ENCODE peak calls at places on chromosomes 7 and 10, in seven cellular contexts. A, X, L, P, R, T and Z are unnamed samples.

GRCh38 chr10:107540981-107541380 is 376.5 kb upstream of the SORCS1 start:
- DNase-seq in L (no peak), T (no peak), A (no peak), P (no peak), X (no peak), R (no peak), Z (peak)

GRCh38 chr10:15483215-15483970 is 112.3 kb upstream of the FAM171A1 start:
- DNase-seq in T (no peak), R (no peak), P (no peak), A (no peak), X (no peak), L (no peak), Z (no peak)

GRCh38 chr10:48567346-48567745 is 37.5 kb downstream of the ARHGAP22 start:
- DNase-seq in L (no peak), A (no peak), R (no peak), T (no peak), X (no peak), P (no peak), Z (no peak)

GRCh38 chr7:95577137-95577536 is 19.2 kb downstream of the PDK4 start:
- DNase-seq in R (no peak), P (no peak), X (no peak), A (no peak), L (no peak), T (no peak), Z (peak)

GRCh38 chr10:128063736-128064614 is 62.2 kb downstream of the MKI67 start:
- DNase-seq in L (no peak), A (no peak), P (no peak), X (peak), R (no peak), T (no peak), Z (peak)

GRCh38 chr10:10120671-10121070 is 897.0 kb upstream of the CELF2 start:
- DNase-seq in T (no peak), P (no peak), A (no peak), R (no peak), L (no peak), X (no peak), Z (no peak)

GRCh38 chr7:96870934-96871333 is 134.4 kb upstream of the DLX6 start:
- DNase-seq in R (no peak), P (no peak), A (no peak), T (no peak), X (no peak), L (no peak), Z (peak)

GRCh38 chr10:68106656-68107055 is 2.6 kb upstream of the MYPN start:
- DNase-seq in L (no peak), R (no peak), P (no peak), X (no peak), T (peak), A (peak), Z (peak)

GRCh38 chr10:5206799-5207198 is 10.2 kb downstream of the AKR1C4 start:
- DNase-seq in P (no peak), T (no peak), R (no peak), X (no peak), L (no peak), A (no peak), Z (no peak)

GRCh38 chr7:105896407-105896842 is 20.0 kb upstream of the ATXN7L1 start:
- DNase-seq in R (no peak), L (no peak), P (no peak), A (peak), T (no peak), X (peak), Z (no peak)

GRCh38 chr7:141115949-141116348 is 42.1 kb downstream of the TMEM178B start:
- DNase-seq in L (no peak), A (no peak), R (no peak), P (no peak), T (no peak), X (no peak), Z (no peak)

GRCh38 chr10:43203491-43204393 is 63.1 kb downstream of the RASGEF1A start:
- DNase-seq in A (no peak), L (peak), P (peak), X (no peak), T (no peak), R (peak), Z (peak)

GRCh38 chr7:36165059-36165458 is 12.0 kb downstream of the EEPD1 start:
- DNase-seq in X (no peak), L (no peak), R (no peak), P (no peak), A (no peak), T (peak), Z (peak)

GRCh38 chr10:92573798-92574544 is at the start of gene IDE:
- DNase-seq in T (peak), P (peak), L (peak), X (peak), R (peak), A (no peak), Z (peak)
- TF ChIP-seq CTCF in T (peak), P (peak), L (peak), X (peak), R (peak), A (peak), Z (peak)

GRCh38 chr10:117545141-117546019 is 2.8 kb downstream of the EMX2 start:
- DNase-seq in T (no peak), L (peak), R (no peak), X (no peak), P (no peak), A (no peak), Z (no peak)
- H3K4me3 ChIP-seq in T (no peak), L (peak), R (peak), X (no peak), P (peak), A (no peak), Z (no peak)

DNA sequence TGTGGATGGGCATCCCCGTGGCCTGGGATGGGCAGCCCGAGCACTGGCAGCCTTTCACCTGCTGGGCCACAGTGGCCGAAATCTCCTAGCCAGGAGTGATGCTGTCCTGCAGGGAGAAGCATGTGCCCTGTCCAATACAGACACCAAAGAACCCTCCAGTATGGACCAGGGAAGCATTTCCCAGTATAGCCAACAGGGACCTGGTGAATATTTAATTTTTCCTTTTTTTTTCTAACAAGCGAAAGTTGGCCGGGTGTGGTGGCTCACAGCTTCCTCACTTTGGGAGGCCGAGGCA is 11.0 kb downstream of the IMPDH1 start:
- DNase-seq in L (no peak), A (no peak), P (no peak), R (no peak), T (no peak), X (no peak), Z (no peak)
- TF ChIP-seq CTCF in L (no peak), A (no peak), P (no peak), R (peak), T (no peak), X (no peak), Z (no peak)

DNA sequence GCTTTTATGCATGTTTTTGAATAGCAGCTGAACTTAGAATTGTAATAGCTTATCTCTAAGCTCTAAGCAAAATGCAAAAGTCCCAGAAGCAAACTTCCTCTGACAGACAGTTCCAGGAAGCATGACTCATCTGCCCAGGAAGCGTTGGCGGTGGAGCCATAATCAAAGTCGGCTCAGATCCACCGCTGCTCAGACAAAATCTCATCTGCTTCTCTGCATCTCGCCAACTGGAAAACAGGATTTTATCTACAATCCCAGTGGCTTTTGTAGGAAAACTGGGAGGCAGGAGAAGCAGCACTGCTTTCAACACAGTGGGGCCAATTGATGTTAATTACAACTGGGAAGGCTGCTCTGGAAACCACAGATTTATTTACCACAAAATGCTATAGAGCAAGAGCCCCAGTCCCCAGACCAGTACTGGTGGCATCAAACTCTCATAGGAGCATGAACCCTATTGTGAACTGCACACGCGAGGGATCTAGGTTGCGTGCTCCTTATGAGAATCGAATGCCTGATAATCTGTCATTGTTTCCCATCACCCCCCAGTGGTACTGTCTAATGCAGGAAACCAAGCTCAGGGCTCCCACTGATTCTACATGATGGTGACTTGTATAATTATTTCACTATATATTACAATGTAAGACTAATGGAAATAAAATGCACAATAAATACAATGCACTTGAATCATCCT is 99.9 kb downstream of the CUBN start:
- DNase-seq in L (peak), T (no peak), X (no peak), A (peak), P (peak), R (peak), Z (peak)
- H3K4me3 ChIP-seq in L (no peak), T (peak), X (no peak), A (peak), P (no peak), R (no peak), Z (no peak)

DNA sequence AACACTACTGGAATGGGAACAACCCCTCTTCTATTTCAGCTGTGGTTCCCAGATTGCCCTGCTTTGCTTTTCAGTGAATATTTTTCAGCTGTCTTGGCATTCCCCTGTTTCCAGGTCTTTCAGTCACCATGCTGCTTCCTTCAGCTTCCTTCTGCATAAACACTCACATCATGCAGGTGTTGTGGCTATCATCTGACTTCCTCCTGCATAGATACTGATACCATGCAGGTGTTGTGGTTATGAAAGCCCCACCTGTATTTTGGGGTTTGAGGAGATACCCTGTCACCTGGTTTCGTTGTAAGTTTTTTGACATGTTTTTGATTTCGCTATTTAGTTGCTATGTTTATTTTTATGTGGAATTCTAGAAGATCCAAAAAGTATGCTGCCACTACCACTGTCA is 71.5 kb downstream of the SLC35B4 start:
- DNase-seq in L (no peak), P (no peak), X (no peak), R (no peak), T (no peak), A (no peak), Z (no peak)
- TF ChIP-seq CTCF in L (no peak), P (no peak), X (no peak), R (no peak), T (no peak), A (no peak), Z (no peak)

GRCh38 chr7:146713907-146714306 is 597.3 kb downstream of the CNTNAP2 start:
- DNase-seq in R (no peak), T (no peak), P (no peak), X (no peak), L (no peak), A (no peak), Z (no peak)
- H3K4me3 ChIP-seq in R (no peak), T (no peak), P (no peak), X (no peak), L (no peak), A (no peak), Z (no peak)

GRCh38 chr7:122884186-122884585 is 2.1 kb downstream of the CADPS2 start:
- DNase-seq in T (no peak), P (no peak), L (peak), A (no peak), R (no peak), X (peak), Z (peak)

GRCh38 chr7:122886357-122887081 is at the start of gene CADPS2:
- DNase-seq in T (peak), A (no peak), X (peak), L (peak), P (peak), R (peak), Z (peak)

GRCh38 chr7:122887198-122887597 is 938 bp upstream of the CADPS2 start:
- DNase-seq in T (no peak), R (peak), P (peak), A (no peak), L (peak), X (peak), Z (peak)

GRCh38 chr7:122887848-122888247 is 1.6 kb upstream of the CADPS2 start:
- DNase-seq in X (no peak), A (no peak), T (no peak), P (no peak), R (no peak), L (no peak), Z (no peak)

GRCh38 chr7:122885583-122886356 is 490 bp downstream of the CADPS2 start:
- DNase-seq in X (peak), P (peak), L (peak), R (no peak), T (no peak), A (no peak), Z (peak)
- TF ChIP-seq CTCF in X (no peak), P (no peak), L (peak), R (no peak), T (no peak), A (no peak), Z (no peak)

GRCh38 chr7:157024716-157025115 is 14.3 kb upstream of the MNX1 start:
- DNase-seq in R (no peak), X (no peak), P (no peak), A (no peak), L (no peak), T (no peak), Z (no peak)

GRCh38 chr7:157027568-157028527 is 17.4 kb upstream of the MNX1 start:
- DNase-seq in P (no peak), R (no peak), A (no peak), T (no peak), X (no peak), L (no peak), Z (peak)

GRCh38 chr7:157032128-157032527 is 21.7 kb upstream of the MNX1 start:
- DNase-seq in X (no peak), T (no peak), P (no peak), A (no peak), L (no peak), R (no peak), Z (no peak)

GRCh38 chr7:157032644-157033482 is 22.4 kb upstream of the MNX1 start:
- DNase-seq in P (no peak), A (no peak), L (no peak), T (no peak), X (no peak), R (no peak), Z (no peak)

GRCh38 chr7:157028528-157028903 is 18.1 kb upstream of the MNX1 start:
- DNase-seq in T (no peak), R (no peak), X (no peak), A (no peak), P (no peak), L (no peak), Z (no peak)
- H3K4me3 ChIP-seq in T (no peak), R (no peak), X (no peak), A (no peak), P (no peak), L (no peak), Z (no peak)

DNA sequence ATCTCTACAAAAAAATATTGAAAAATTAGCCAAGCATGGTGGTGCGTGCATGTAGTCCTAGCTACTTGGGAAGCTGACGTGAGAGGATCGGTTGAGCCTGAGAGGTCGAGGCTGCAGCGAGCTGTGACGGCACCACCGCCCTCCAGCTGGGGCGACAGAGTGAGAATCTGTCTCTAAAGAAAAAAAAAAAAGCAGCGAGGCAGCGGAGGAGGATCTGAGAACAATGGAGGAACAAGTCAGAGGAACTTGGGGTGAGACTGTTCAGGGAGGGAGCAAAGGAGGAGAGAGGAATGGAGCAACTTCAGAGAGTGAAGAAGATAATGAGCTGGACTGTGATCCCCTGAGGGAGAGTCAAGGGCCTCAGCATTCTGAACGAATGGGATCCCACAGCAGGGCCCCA is 85.4 kb downstream of the MKX start:
- DNase-seq in X (no peak), T (no peak), P (no peak), A (no peak), R (no peak), L (peak), Z (no peak)
- TF ChIP-seq CTCF in X (no peak), T (no peak), P (no peak), A (no peak), R (no peak), L (no peak), Z (no peak)